ENCODE peak calls at places on chromosomes 6 and 20, in ten cellular contexts. T is stimulated activated CD8-positive, alpha-beta memory T cell treated with anti-CD3 and anti-CD28 coated beads, Interleukin-7, amount 100 ng/mL, for 1 hour; N is epithelial cell of esophagus; D is HEK293T; R is HFF-Myc; Q is RCC 7860; K is HS-5; U is coronary artery; E is cardiac muscle cell; L is iris pigment epithelial cell. P is an unnamed sample.

GRCh38 chr20:31638317-31638716 is 605 bp downstream of the COX4I2 start:
- DNase-seq in T (no peak), N (no peak), D (no peak), R (no peak), Q (no peak), K (no peak), U (no peak), E (no peak), L (no peak), P (no peak)

GRCh38 chr20:57499676-57500075 is 25.3 kb downstream of the CTCFL start:
- DNase-seq in T (no peak), N (peak; percentile 9), D (no peak), R (no peak), Q (no peak), K (no peak), U (no peak), E (no peak), L (no peak), P (no peak)

GRCh38 chr6:9138856-9139426 is 703.6 kb upstream of the SLC35B3 start:
- DNase-seq in T (no peak), N (no peak), D (no peak), R (no peak), Q (no peak), K (no peak), U (no peak), E (no peak), L (no peak), P (no peak)

GRCh38 chr6:64103480-64103879 is 467.9 kb downstream of the PHF3 start:
- DNase-seq in T (no peak), N (no peak), D (no peak), R (no peak), Q (no peak), K (no peak), U (no peak), E (no peak), L (no peak), P (no peak)

GRCh38 chr20:63529861-63530787 is 7.1 kb downstream of the PTK6 start:
- DNase-seq in T (no peak), N (no peak), D (no peak), R (no peak), Q (no peak), K (no peak), U (no peak), E (no peak), L (no peak), P (no peak)

GRCh38 chr20:52624270-52624669 is 347.9 kb upstream of the TSHZ2 start:
- DNase-seq in T (no peak), N (no peak), D (no peak), R (no peak), Q (no peak), K (no peak), U (no peak), E (no peak), L (no peak), P (no peak)

GRCh38 chr6:143782517-143782916 is 60.6 kb upstream of the LTV1 start:
- DNase-seq in T (no peak), N (no peak), D (no peak), R (no peak), Q (no peak), K (no peak), U (no peak), E (no peak), L (no peak), P (no peak)

GRCh38 chr20:63006611-63007471 is at the start of gene BHLHE23:
- DNase-seq in T (no peak), N (no peak), D (peak; percentile 58), R (no peak), Q (no peak), K (no peak), U (no peak), E (peak; percentile 46), L (no peak), P (no peak)

GRCh38 chr6:69732045-69732444 is 64.8 kb downstream of the LMBRD1 start:
- DNase-seq in T (no peak), N (peak; percentile 24), D (no peak), R (no peak), Q (no peak), K (no peak), U (no peak), E (no peak), L (peak; percentile 69), P (no peak)

GRCh38 chr6:75124983-75125382 is 80.9 kb downstream of the COL12A1 start:
- DNase-seq in T (no peak), N (peak; percentile 36), D (no peak), R (no peak), Q (no peak), K (no peak), U (no peak), E (no peak), L (peak; percentile 91), P (no peak)

GRCh38 chr6:7468382-7469081 is 72.9 kb upstream of the DSP start:
- DNase-seq in T (no peak), N (peak; percentile 72), D (peak; percentile 34), R (no peak), Q (peak; percentile 37), K (no peak), U (no peak), E (no peak), L (peak; percentile 10), P (peak; percentile 3)

GRCh38 chr20:51159303-51159702 is 136.4 kb upstream of the KCNG1 start:
- DNase-seq in T (no peak), N (no peak), D (no peak), R (no peak), Q (no peak), K (no peak), U (no peak), E (no peak), L (no peak), P (no peak)

P was measured in dermis blood vessel endothelial cell.